ENCODE peak calls at places on chromosomes 5 and 9, in five cellular contexts. X, F, B, M and K are unnamed samples.

GRCh38 chr5:69431424-69432303 is 16.7 kb downstream of the MARVELD2 start:
- DNase-seq in X (no peak), B (no peak), M (no peak), F (no peak), K (no peak)

GRCh38 chr5:103117471-103117991 is 2.4 kb downstream of the GIN1 start:
- DNase-seq in X (no peak), F (no peak), B (no peak), M (no peak), K (no peak)

GRCh38 chr5:167528651-167529050 is 762.8 kb upstream of the WWC1 start:
- DNase-seq in M (no peak), B (no peak), X (no peak), F (no peak), K (no peak)

GRCh38 chr9:33651125-33651524 is 127.1 kb downstream of the ANKRD18B start:
- DNase-seq in X (no peak), B (no peak), F (no peak), M (no peak), K (no peak)

GRCh38 chr5:154375331-154376008 is 70.3 kb upstream of the SAP30L start:
- DNase-seq in M (no peak), X (no peak), F (no peak), B (no peak), K (no peak)

GRCh38 chr5:120682851-120683250 is 218.8 kb downstream of the PRR16 start:
- DNase-seq in X (no peak), F (no peak), B (no peak), M (no peak), K (no peak)

GRCh38 chr9:3343671-3344070 is 182.1 kb downstream of the RFX3 start:
- DNase-seq in B (no peak), M (no peak), X (no peak), F (no peak), K (no peak)

GRCh38 chr5:170571885-170572284 is 68.1 kb downstream of the KCNIP1 start:
- DNase-seq in F (no peak), B (no peak), M (no peak), X (peak; percentile 52), K (no peak)

GRCh38 chr9:88796947-88797346 is 194.3 kb upstream of the S1PR3 start:
- DNase-seq in F (no peak), M (no peak), B (no peak), X (no peak), K (no peak)

GRCh38 chr5:45532826-45533624 is 163.2 kb downstream of the HCN1 start:
- DNase-seq in M (no peak), B (peak; percentile 30), X (no peak), F (peak; percentile 18), K (no peak)

GRCh38 chr9:98809311-98810105 is 2.0 kb downstream of the GALNT12 start:
- DNase-seq in B (no peak), F (peak; percentile 90), M (no peak), X (peak; percentile 57), K (no peak)

GRCh38 chr9:86175223-86175622 is 75.9 kb upstream of the GOLM1 start:
- DNase-seq in F (no peak), B (no peak), X (no peak), M (no peak), K (no peak)

GRCh38 chr9:113645972-113646241 is 182.4 kb downstream of the RGS3 start:
- DNase-seq in X (peak; percentile 72), M (no peak), B (no peak), F (no peak), K (no peak)

GRCh38 chr9:126980231-126980630 is 65.6 kb downstream of the RALGPS1 start:
- DNase-seq in M (no peak), B (no peak), X (no peak), F (no peak), K (no peak)

GRCh38 chr5:38258319-38259061 is at the start of gene EGFLAM:
- DNase-seq in F (peak; percentile 91), M (no peak), X (no peak), B (peak; percentile 52), K (no peak)

GRCh38 chr9:5492965-5493364 is 17.4 kb upstream of the PDCD1LG2 start:
- DNase-seq in X (no peak), B (no peak), F (no peak), M (no peak), K (no peak)

GRCh38 chr5:154654484-154655375 is 100.4 kb upstream of the LARP1 start:
- DNase-seq in X (no peak), M (no peak), B (no peak), F (no peak), K (no peak)

GRCh38 chr5:143008809-143009521 is 238.8 kb downstream of the ARHGAP26 start:
- DNase-seq in X (no peak), F (no peak), M (no peak), B (peak; percentile 32), K (no peak)

GRCh38 chr5:178322736-178323540 is 90.3 kb upstream of the PHYKPL start:
- DNase-seq in F (no peak), X (no peak), M (no peak), B (no peak), K (no peak)

GRCh38 chr5:66442951-66443445 is 153.2 kb upstream of the MAST4 start:
- DNase-seq in B (no peak), F (no peak), M (no peak), X (no peak), K (no peak)

GRCh38 chr9:133371261-133371711 is 4.6 kb downstream of the SURF4 start:
- DNase-seq in B (no peak), F (no peak), M (no peak), X (no peak), K (no peak)

GRCh38 chr9:72818377-72818776 is 134.5 kb downstream of the ALDH1A1 start:
- DNase-seq in X (no peak), F (no peak), M (no peak), B (no peak), K (no peak)

GRCh38 chr9:124812401-124813016 is 35.6 kb downstream of the OLFML2A start:
- DNase-seq in F (peak; percentile 70), B (no peak), X (peak; percentile 94), M (no peak), K (no peak)

GRCh38 chr9:110986529-110986928 is 51.7 kb downstream of the LPAR1 start:
- DNase-seq in X (no peak), M (no peak), F (no peak), B (no peak), K (no peak)

GRCh38 chr5:132136906-132137305 is 63.3 kb downstream of the CSF2 start:
- DNase-seq in X (no peak), M (no peak), F (no peak), B (no peak), K (no peak)

GRCh38 chr9:89886281-89886700 is 281.5 kb downstream of the GADD45G start:
- DNase-seq in X (peak; percentile 48), F (no peak), M (no peak), B (no peak), K (no peak)

GRCh38 chr5:179572386-179572785 is 22.0 kb downstream of the RUFY1 start:
- DNase-seq in M (no peak), X (no peak), B (no peak), F (no peak), K (no peak)

GRCh38 chr5:33105521-33105941 is 335.2 kb upstream of the TARS1 start:
- DNase-seq in M (no peak), B (no peak), X (no peak), F (no peak), K (no peak)

GRCh38 chr5:140570488-140570887 is 5.9 kb downstream of the SLC35A4 start:
- DNase-seq in F (no peak), X (no peak), B (no peak), M (no peak), K (no peak)

GRCh38 chr5:13640270-13640669 is 304.2 kb downstream of the DNAH5 start:
- DNase-seq in M (no peak), B (no peak), X (no peak), F (no peak), K (no peak)

GRCh38 chr5:139849942-139850341 is 54.3 kb downstream of the PSD2 start:
- DNase-seq in X (no peak), M (no peak), B (no peak), F (no peak), K (no peak)

DNA sequence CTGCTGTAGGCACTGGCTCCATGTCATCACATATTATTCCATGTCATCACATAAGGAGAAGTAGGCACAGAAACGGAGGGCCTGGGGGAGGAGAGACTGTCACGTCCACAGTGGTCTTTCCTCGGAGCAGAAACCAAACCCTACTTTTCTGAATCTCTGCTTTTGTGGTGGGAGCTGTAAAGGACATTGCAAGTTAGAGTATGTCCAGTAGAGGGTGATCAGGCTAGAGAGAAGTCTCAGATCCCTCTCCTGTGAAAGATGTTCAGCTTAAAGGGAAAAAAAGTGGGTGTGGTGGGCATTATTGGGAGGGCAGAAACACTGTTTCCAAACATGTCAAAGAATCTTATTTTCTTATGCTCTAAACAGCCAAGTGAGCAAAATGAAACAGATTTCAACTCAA is 19.4 kb upstream of the FBP2 start:
- DNase-seq in M (no peak), F (no peak), X (no peak), B (no peak), K (no peak)
- TF ChIP-seq CTCF in M (no peak), F (no peak), X (no peak), B (no peak), K (no peak)

DNA sequence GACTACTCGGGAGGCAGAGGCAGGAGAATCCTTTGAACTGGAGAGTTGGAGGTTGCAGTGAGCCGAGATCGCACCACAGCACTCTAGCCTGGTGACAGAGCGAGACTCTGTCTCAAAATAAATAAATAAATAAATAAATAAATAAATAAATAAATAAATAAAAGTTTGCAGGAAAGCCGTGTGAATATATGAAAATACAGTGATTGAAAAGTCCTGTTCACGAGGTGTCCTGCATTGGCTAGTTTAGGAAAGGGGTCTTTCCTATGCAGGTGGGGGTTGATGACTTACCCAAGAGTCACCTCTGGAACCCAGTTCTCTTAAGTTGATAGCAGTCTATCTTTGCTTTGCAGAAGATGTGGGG is 7.3 kb downstream of the TENT4A start:
- DNase-seq in F (peak; percentile 0), M (no peak), X (no peak), B (no peak), K (no peak)
- TF ChIP-seq CTCF in F (no peak), M (no peak), X (no peak), B (no peak), K (no peak)

DNA sequence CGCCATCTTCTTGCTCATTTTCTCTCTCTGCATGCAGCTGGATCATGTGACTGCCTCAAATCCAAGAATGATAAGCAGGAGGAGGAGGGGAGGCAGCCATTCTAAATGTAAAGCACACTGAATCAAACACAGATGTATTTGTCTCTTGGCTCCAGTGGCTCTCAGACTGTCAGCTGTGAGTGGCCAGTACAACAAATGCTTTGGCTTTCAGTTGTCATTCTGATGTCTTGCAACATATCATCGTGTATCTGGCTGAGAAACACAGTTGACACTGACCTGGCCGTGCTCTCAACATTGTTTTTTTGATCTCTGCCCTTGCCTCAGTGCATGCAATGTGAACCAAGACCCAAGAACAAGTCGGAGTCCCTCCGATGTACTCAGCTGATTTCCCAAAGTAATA is 233.1 kb downstream of the ADAMTSL1 start:
- DNase-seq in M (no peak), X (no peak), F (no peak), B (no peak), K (no peak)
- TF ChIP-seq CTCF in M (no peak), X (no peak), F (no peak), B (no peak), K (no peak)

GRCh38 chr5:113788141-113788540 is 274.6 kb downstream of the YTHDC2 start:
- DNase-seq in B (no peak), X (no peak), F (no peak), M (no peak), K (no peak)

DNA sequence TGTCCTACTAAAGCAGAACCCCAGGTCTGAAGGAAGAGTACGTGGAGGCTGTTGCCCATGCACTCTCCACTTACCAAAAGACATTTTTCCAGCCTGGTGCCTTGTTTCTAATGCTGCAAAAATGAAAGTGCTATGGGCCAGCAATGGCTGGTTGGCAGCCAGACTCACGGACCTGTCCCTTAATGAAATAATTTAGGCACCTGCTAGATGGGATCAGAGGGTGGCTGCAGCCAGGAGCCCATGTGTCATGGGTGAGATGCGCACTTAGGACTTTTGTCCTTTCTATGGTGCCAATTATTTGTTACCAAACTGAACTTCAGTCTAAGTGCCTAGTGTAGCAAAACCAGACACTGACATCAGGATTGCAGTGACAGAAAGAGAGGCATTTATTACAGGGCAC is 276.3 kb downstream of the YTHDC2 start:
- DNase-seq in X (no peak), F (no peak), M (no peak), B (no peak), K (no peak)
- TF ChIP-seq CTCF in X (no peak), F (no peak), M (no peak), B (no peak), K (no peak)